ENCODE peak calls at places on chromosomes 13 and 19, in eight cellular contexts. One of them, this sample, is unnamed.

GRCh38 chr19:12913871-12914690 is 5.0 kb downstream of the SYCE2 start:
- DNase-seq in naive thymus-derived CD8-positive, alpha-beta T cell: peak
- DNase-seq in WTC11: no peak
- DNase-seq in MV-4-11: peak
- DNase-seq in DMS53: peak
- DNase-seq in NCI-H460: no peak
- DNase-seq in OCI-M1: no peak
- DNase-seq in transverse colon: peak
- DNase-seq in this sample: peak

GRCh38 chr19:15265849-15266248 is 33.6 kb upstream of the EPHX3 start:
- DNase-seq in naive thymus-derived CD8-positive, alpha-beta T cell: no peak
- DNase-seq in WTC11: no peak
- DNase-seq in MV-4-11: no peak
- DNase-seq in DMS53: no peak
- DNase-seq in NCI-H460: no peak
- DNase-seq in OCI-M1: no peak
- DNase-seq in transverse colon: peak
- DNase-seq in this sample: no peak

GRCh38 chr13:52615817-52616216 is 26.4 kb upstream of the HNRNPA1L2 start:
- DNase-seq in naive thymus-derived CD8-positive, alpha-beta T cell: no peak
- DNase-seq in WTC11: no peak
- DNase-seq in MV-4-11: peak
- DNase-seq in DMS53: peak
- DNase-seq in NCI-H460: no peak
- DNase-seq in OCI-M1: peak
- DNase-seq in transverse colon: no peak
- DNase-seq in this sample: no peak

GRCh38 chr19:58108546-58108817 is 10.5 kb upstream of the ZSCAN18 start:
- DNase-seq in naive thymus-derived CD8-positive, alpha-beta T cell: no peak
- DNase-seq in WTC11: no peak
- DNase-seq in MV-4-11: no peak
- DNase-seq in DMS53: no peak
- DNase-seq in NCI-H460: no peak
- DNase-seq in OCI-M1: no peak
- DNase-seq in transverse colon: no peak
- DNase-seq in this sample: no peak

GRCh38 chr13:108929532-108929931 is 300.1 kb downstream of the MYO16 start:
- DNase-seq in naive thymus-derived CD8-positive, alpha-beta T cell: no peak
- DNase-seq in WTC11: no peak
- DNase-seq in MV-4-11: no peak
- DNase-seq in DMS53: peak
- DNase-seq in NCI-H460: no peak
- DNase-seq in OCI-M1: no peak
- DNase-seq in transverse colon: no peak
- DNase-seq in this sample: no peak

GRCh38 chr13:41060723-41061074 is 610 bp upstream of the WBP4 start:
- DNase-seq in naive thymus-derived CD8-positive, alpha-beta T cell: peak
- DNase-seq in WTC11: peak
- DNase-seq in MV-4-11: peak
- DNase-seq in DMS53: peak
- DNase-seq in NCI-H460: peak
- DNase-seq in OCI-M1: peak
- DNase-seq in transverse colon: peak
- DNase-seq in this sample: peak

GRCh38 chr19:56839665-56840451 is 668 bp downstream of the PEG3 start:
- DNase-seq in naive thymus-derived CD8-positive, alpha-beta T cell: peak
- DNase-seq in WTC11: no peak
- DNase-seq in MV-4-11: no peak
- DNase-seq in DMS53: no peak
- DNase-seq in NCI-H460: no peak
- DNase-seq in OCI-M1: no peak
- DNase-seq in transverse colon: peak
- DNase-seq in this sample: peak

GRCh38 chr19:8616861-8617260 is 6.3 kb upstream of the ADAMTS10 start:
- DNase-seq in naive thymus-derived CD8-positive, alpha-beta T cell: no peak
- DNase-seq in WTC11: no peak
- DNase-seq in MV-4-11: no peak
- DNase-seq in DMS53: no peak
- DNase-seq in NCI-H460: no peak
- DNase-seq in OCI-M1: no peak
- DNase-seq in transverse colon: no peak
- DNase-seq in this sample: no peak

GRCh38 chr19:5214371-5214770 is 126.2 kb downstream of the PTPRS start:
- DNase-seq in naive thymus-derived CD8-positive, alpha-beta T cell: no peak
- DNase-seq in WTC11: no peak
- DNase-seq in MV-4-11: no peak
- DNase-seq in DMS53: no peak
- DNase-seq in NCI-H460: no peak
- DNase-seq in OCI-M1: no peak
- DNase-seq in transverse colon: no peak
- DNase-seq in this sample: no peak

GRCh38 chr19:50406829-50407228 is 11.9 kb upstream of the SPIB start:
- DNase-seq in naive thymus-derived CD8-positive, alpha-beta T cell: no peak
- DNase-seq in WTC11: no peak
- DNase-seq in MV-4-11: no peak
- DNase-seq in DMS53: no peak
- DNase-seq in NCI-H460: no peak
- DNase-seq in OCI-M1: no peak
- DNase-seq in transverse colon: no peak
- DNase-seq in this sample: no peak

GRCh38 chr13:29937379-29937778 is 87.0 kb upstream of the UBL3 start:
- DNase-seq in naive thymus-derived CD8-positive, alpha-beta T cell: no peak
- DNase-seq in WTC11: no peak
- DNase-seq in MV-4-11: no peak
- DNase-seq in DMS53: no peak
- DNase-seq in NCI-H460: no peak
- DNase-seq in OCI-M1: no peak
- DNase-seq in transverse colon: no peak
- DNase-seq in this sample: no peak

GRCh38 chr13:50544226-50544625 is 299.3 kb downstream of the DLEU7 start:
- DNase-seq in naive thymus-derived CD8-positive, alpha-beta T cell: no peak
- DNase-seq in WTC11: no peak
- DNase-seq in MV-4-11: no peak
- DNase-seq in DMS53: no peak
- DNase-seq in NCI-H460: no peak
- DNase-seq in OCI-M1: no peak
- DNase-seq in transverse colon: no peak
- DNase-seq in this sample: no peak

GRCh38 chr19:15466851-15467733 is 2.7 kb upstream of the RASAL3 start:
- DNase-seq in naive thymus-derived CD8-positive, alpha-beta T cell: no peak
- DNase-seq in WTC11: no peak
- DNase-seq in MV-4-11: peak
- DNase-seq in DMS53: peak
- DNase-seq in NCI-H460: no peak
- DNase-seq in OCI-M1: peak
- DNase-seq in transverse colon: peak
- DNase-seq in this sample: peak

GRCh38 chr13:114108894-114109293 is 23.5 kb downstream of the RASA3 start:
- DNase-seq in naive thymus-derived CD8-positive, alpha-beta T cell: peak
- DNase-seq in WTC11: peak
- DNase-seq in MV-4-11: no peak
- DNase-seq in DMS53: no peak
- DNase-seq in NCI-H460: no peak
- DNase-seq in OCI-M1: no peak
- DNase-seq in transverse colon: peak
- DNase-seq in this sample: no peak

GRCh38 chr19:10270616-10271394 is at the start of gene ICAM1:
- DNase-seq in naive thymus-derived CD8-positive, alpha-beta T cell: peak
- DNase-seq in WTC11: peak
- DNase-seq in MV-4-11: peak
- DNase-seq in DMS53: peak
- DNase-seq in NCI-H460: no peak
- DNase-seq in OCI-M1: peak
- DNase-seq in transverse colon: peak
- DNase-seq in this sample: peak

GRCh38 chr19:1577090-1577928 is 9.2 kb upstream of the MEX3D start:
- DNase-seq in naive thymus-derived CD8-positive, alpha-beta T cell: no peak
- DNase-seq in WTC11: no peak
- DNase-seq in MV-4-11: no peak
- DNase-seq in DMS53: no peak
- DNase-seq in NCI-H460: no peak
- DNase-seq in OCI-M1: no peak
- DNase-seq in transverse colon: no peak
- DNase-seq in this sample: no peak

GRCh38 chr13:33838567-33839131 is 20.7 kb downstream of the RFC3 start:
- DNase-seq in naive thymus-derived CD8-positive, alpha-beta T cell: no peak
- DNase-seq in WTC11: no peak
- DNase-seq in MV-4-11: no peak
- DNase-seq in DMS53: no peak
- DNase-seq in NCI-H460: no peak
- DNase-seq in OCI-M1: no peak
- DNase-seq in transverse colon: no peak
- DNase-seq in this sample: no peak

GRCh38 chr19:37988758-37989635 is 82.0 kb downstream of the SIPA1L3 start:
- DNase-seq in naive thymus-derived CD8-positive, alpha-beta T cell: no peak
- DNase-seq in WTC11: peak
- DNase-seq in MV-4-11: no peak
- DNase-seq in DMS53: no peak
- DNase-seq in NCI-H460: no peak
- DNase-seq in OCI-M1: no peak
- DNase-seq in transverse colon: no peak
- DNase-seq in this sample: no peak

GRCh38 chr19:13207237-13208130 is 57.3 kb downstream of the IER2 start:
- DNase-seq in naive thymus-derived CD8-positive, alpha-beta T cell: no peak
- DNase-seq in WTC11: no peak
- DNase-seq in MV-4-11: peak
- DNase-seq in DMS53: no peak
- DNase-seq in NCI-H460: no peak
- DNase-seq in OCI-M1: no peak
- DNase-seq in transverse colon: no peak
- DNase-seq in this sample: no peak

GRCh38 chr19:54416695-54417491 is 1.6 kb downstream of the TTYH1 start:
- DNase-seq in naive thymus-derived CD8-positive, alpha-beta T cell: no peak
- DNase-seq in WTC11: peak
- DNase-seq in MV-4-11: no peak
- DNase-seq in DMS53: no peak
- DNase-seq in NCI-H460: no peak
- DNase-seq in OCI-M1: no peak
- DNase-seq in transverse colon: no peak
- DNase-seq in this sample: no peak

GRCh38 chr13:48842316-48842715 is 133.4 kb upstream of the FNDC3A start:
- DNase-seq in naive thymus-derived CD8-positive, alpha-beta T cell: no peak
- DNase-seq in WTC11: no peak
- DNase-seq in MV-4-11: no peak
- DNase-seq in DMS53: no peak
- DNase-seq in NCI-H460: no peak
- DNase-seq in OCI-M1: no peak
- DNase-seq in transverse colon: no peak
- DNase-seq in this sample: peak

GRCh38 chr19:11450570-11451326 is 15.3 kb downstream of the PRKCSH start:
- DNase-seq in naive thymus-derived CD8-positive, alpha-beta T cell: no peak
- DNase-seq in WTC11: no peak
- DNase-seq in MV-4-11: no peak
- DNase-seq in DMS53: no peak
- DNase-seq in NCI-H460: no peak
- DNase-seq in OCI-M1: no peak
- DNase-seq in transverse colon: no peak
- DNase-seq in this sample: no peak

GRCh38 chr19:56133858-56134654 is 7.0 kb upstream of the ZNF444 start:
- DNase-seq in naive thymus-derived CD8-positive, alpha-beta T cell: no peak
- DNase-seq in WTC11: no peak
- DNase-seq in MV-4-11: peak
- DNase-seq in DMS53: no peak
- DNase-seq in NCI-H460: no peak
- DNase-seq in OCI-M1: no peak
- DNase-seq in transverse colon: no peak
- DNase-seq in this sample: no peak

GRCh38 chr13:39531646-39532045 is 71.3 kb downstream of the LHFPL6 start:
- DNase-seq in naive thymus-derived CD8-positive, alpha-beta T cell: no peak
- DNase-seq in WTC11: no peak
- DNase-seq in MV-4-11: no peak
- DNase-seq in DMS53: no peak
- DNase-seq in NCI-H460: no peak
- DNase-seq in OCI-M1: no peak
- DNase-seq in transverse colon: no peak
- DNase-seq in this sample: no peak

GRCh38 chr19:5542665-5543064 is 25.1 kb downstream of the TINCR start:
- DNase-seq in naive thymus-derived CD8-positive, alpha-beta T cell: no peak
- DNase-seq in WTC11: peak
- DNase-seq in MV-4-11: no peak
- DNase-seq in DMS53: no peak
- DNase-seq in NCI-H460: no peak
- DNase-seq in OCI-M1: no peak
- DNase-seq in transverse colon: no peak
- DNase-seq in this sample: no peak

GRCh38 chr13:39776439-39776838 is 121.0 kb downstream of the COG6 start:
- DNase-seq in naive thymus-derived CD8-positive, alpha-beta T cell: no peak
- DNase-seq in WTC11: no peak
- DNase-seq in MV-4-11: no peak
- DNase-seq in DMS53: no peak
- DNase-seq in NCI-H460: no peak
- DNase-seq in OCI-M1: no peak
- DNase-seq in transverse colon: no peak
- DNase-seq in this sample: peak

GRCh38 chr13:21310220-21310619 is 133.8 kb downstream of the MRPL57 start:
- DNase-seq in naive thymus-derived CD8-positive, alpha-beta T cell: no peak
- DNase-seq in WTC11: no peak
- DNase-seq in MV-4-11: no peak
- DNase-seq in DMS53: no peak
- DNase-seq in NCI-H460: no peak
- DNase-seq in OCI-M1: no peak
- DNase-seq in transverse colon: no peak
- DNase-seq in this sample: no peak

GRCh38 chr13:27472441-27472840 is 22.1 kb upstream of the MTIF3 start:
- DNase-seq in naive thymus-derived CD8-positive, alpha-beta T cell: no peak
- DNase-seq in WTC11: no peak
- DNase-seq in MV-4-11: no peak
- DNase-seq in DMS53: peak
- DNase-seq in NCI-H460: no peak
- DNase-seq in OCI-M1: no peak
- DNase-seq in transverse colon: no peak
- DNase-seq in this sample: no peak

GRCh38 chr13:35597451-35597850 is 121.0 kb upstream of the MAB21L1 start:
- DNase-seq in naive thymus-derived CD8-positive, alpha-beta T cell: no peak
- DNase-seq in WTC11: no peak
- DNase-seq in MV-4-11: no peak
- DNase-seq in DMS53: no peak
- DNase-seq in NCI-H460: no peak
- DNase-seq in OCI-M1: no peak
- DNase-seq in transverse colon: no peak
- DNase-seq in this sample: no peak

GRCh38 chr13:95099541-95099940 is 201.7 kb downstream of the ABCC4 start:
- DNase-seq in naive thymus-derived CD8-positive, alpha-beta T cell: no peak
- DNase-seq in WTC11: no peak
- DNase-seq in MV-4-11: no peak
- DNase-seq in DMS53: peak
- DNase-seq in NCI-H460: peak
- DNase-seq in OCI-M1: no peak
- DNase-seq in transverse colon: no peak
- DNase-seq in this sample: peak

GRCh38 chr13:109654341-109655205 is 131.8 kb downstream of the IRS2 start:
- DNase-seq in naive thymus-derived CD8-positive, alpha-beta T cell: no peak
- DNase-seq in WTC11: no peak
- DNase-seq in MV-4-11: peak
- DNase-seq in DMS53: no peak
- DNase-seq in NCI-H460: no peak
- DNase-seq in OCI-M1: peak
- DNase-seq in transverse colon: no peak
- DNase-seq in this sample: no peak

GRCh38 chr19:16886305-16886880 is 2.4 kb upstream of the F2RL3 start:
- DNase-seq in naive thymus-derived CD8-positive, alpha-beta T cell: no peak
- DNase-seq in WTC11: no peak
- DNase-seq in MV-4-11: peak
- DNase-seq in DMS53: peak
- DNase-seq in NCI-H460: peak
- DNase-seq in OCI-M1: no peak
- DNase-seq in transverse colon: peak
- DNase-seq in this sample: peak